ENCODE peak calls at places on chromosomes 4 and X, in ten cellular contexts. Z is naive thymus-derived CD8-positive, alpha-beta T cell; S is CD4-positive, alpha-beta T cell; N is pancreas; H is esophagus mucosa; I is lower lobe of right lung; D is CD4-positive, CD25-positive, alpha-beta regulatory T cell; F is left lung; E is heart right ventricle; O is sciatic nerve. L is an unnamed sample.

GRCh38 chrX:74369666-74370065 is 51.6 kb upstream of the SLC16A2 start:
- ATAC-seq in E (no peak), H (no peak), N (no peak), I (peak; percentile 72), D (no peak), S (no peak), F (peak; percentile 75), O (no peak), Z (no peak), L (no peak)

GRCh38 chrX:65534450-65535292 is at the start of gene LAS1L:
- ATAC-seq in N (peak; percentile 99), Z (peak; percentile 99), F (peak; percentile 100), H (peak; percentile 100), D (peak; percentile 98), S (peak; percentile 99), E (peak; percentile 100), I (peak; percentile 100), O (peak; percentile 100), L (peak; percentile 99)

GRCh38 chr4:150063128-150063527 is 15.1 kb upstream of the DCLK2 start:
- ATAC-seq in F (no peak), Z (no peak), H (no peak), N (peak; percentile 32), S (no peak), I (no peak), O (peak; percentile 61), E (peak; percentile 72), D (no peak), L (no peak)

GRCh38 chr4:8152865-8153257 is 5.8 kb downstream of the ABLIM2 start:
- ATAC-seq in Z (no peak), I (no peak), S (no peak), H (no peak), F (no peak), D (no peak), O (no peak), N (peak; percentile 49), E (peak; percentile 48), L (no peak)

GRCh38 chrX:27380163-27380845 is 82.8 kb downstream of the PPP4R3C start:
- ATAC-seq in H (peak; percentile 38), S (no peak), D (no peak), O (peak; percentile 52), E (no peak), I (no peak), F (no peak), Z (no peak), N (no peak), L (no peak)

GRCh38 chr4:111334356-111334755 is 711.5 kb upstream of the PITX2 start:
- ATAC-seq in F (no peak), N (no peak), Z (no peak), D (no peak), O (no peak), E (no peak), H (no peak), S (no peak), I (no peak), L (no peak)

GRCh38 chrX:3346436-3347329 is at the start of gene MXRA5:
- ATAC-seq in S (no peak), H (peak; percentile 57), E (peak; percentile 55), Z (no peak), F (peak; percentile 51), N (peak; percentile 56), O (peak; percentile 41), I (no peak), D (no peak), L (no peak)

GRCh38 chr4:13656569-13656988 is 29.1 kb upstream of the BOD1L1 start:
- ATAC-seq in S (peak; percentile 49), N (peak; percentile 60), Z (peak; percentile 29), D (no peak), E (peak; percentile 42), H (peak; percentile 56), O (no peak), I (peak; percentile 49), F (peak; percentile 69), L (no peak)

GRCh38 chr4:180164799-180165198 is 2078.4 kb upstream of the TENM3 start:
- ATAC-seq in E (no peak), N (no peak), S (no peak), F (no peak), I (no peak), D (no peak), Z (no peak), H (no peak), O (no peak), L (no peak)

GRCh38 chrX:78199851-78200250 is 60.4 kb upstream of the TAF9B start:
- ATAC-seq in H (peak; percentile 38), Z (peak; percentile 47), N (no peak), E (no peak), D (peak; percentile 70), S (no peak), I (no peak), O (no peak), F (peak; percentile 44), L (no peak)

GRCh38 chr4:68883870-68884269 is 67.7 kb downstream of the UGT2A3 start:
- ATAC-seq in S (no peak), I (no peak), D (no peak), O (no peak), E (no peak), F (no peak), Z (no peak), H (no peak), N (no peak), L (no peak)

GRCh38 chr4:156638925-156639605 is 332.5 kb downstream of the PDGFC start:
- ATAC-seq in F (peak; percentile 55), H (no peak), S (no peak), N (no peak), O (no peak), D (no peak), I (peak; percentile 61), E (no peak), Z (no peak), L (no peak)

GRCh38 chr4:154444958-154445357 is 46.6 kb downstream of the DCHS2 start:
- ATAC-seq in E (no peak), S (no peak), F (no peak), Z (no peak), I (no peak), H (no peak), N (no peak), D (no peak), O (no peak), L (no peak)